ENCODE peak calls at places on chromosomes 11 and 22, in ten cellular contexts. G is epithelial cell of proximal tubule, D is AG04449, M is transverse colon, I is dorsolateral prefrontal cortex, T is choroid plexus epithelial cell, C is heart left ventricle, W is MM.1S, L is pancreas, J is fibroblast of mammary gland. B is an unnamed sample.
A peak's percentile ranks its signal among the peaks of the same experiment; 100 is the strongest.

GRCh38 chr11:82855616-82856015 is 44.6 kb downstream of the PRCP start:
- DNase-seq in I (no peak), M (no peak), J (no peak), C (no peak), T (no peak), D (no peak), W (no peak), L (no peak), G (no peak), B (no peak)

GRCh38 chr22:19492504-19493174 is 12.9 kb downstream of the CDC45 start:
- DNase-seq in M (no peak), W (no peak), C (no peak), T (no peak), I (no peak), J (no peak), D (no peak), L (no peak), G (no peak), B (no peak)

GRCh38 chr11:58392741-58393140 is 13.9 kb downstream of the OR5B3 start:
- DNase-seq in J (no peak), W (no peak), C (no peak), G (no peak), I (no peak), D (no peak), T (no peak), M (no peak), L (no peak), B (no peak)

GRCh38 chr11:74839445-74839844 is 90.8 kb downstream of the RNF169 start:
- DNase-seq in T (no peak), W (no peak), I (no peak), J (no peak), D (no peak), C (no peak), L (no peak), M (no peak), G (no peak), B (no peak)

GRCh38 chr11:44110231-44110679 is 14.8 kb downstream of the EXT2 start:
- DNase-seq in T (peak; percentile 72), I (peak; percentile 52), D (no peak), J (peak; percentile 55), G (no peak), W (peak; percentile 44), L (peak; percentile 9), C (peak; percentile 46), M (peak; percentile 53), B (peak; percentile 60)

GRCh38 chr22:50144005-50144614 is 26.4 kb upstream of the PANX2 start:
- DNase-seq in D (no peak), W (no peak), G (no peak), J (no peak), T (no peak), L (no peak), I (no peak), C (no peak), M (no peak), B (no peak)

GRCh38 chr11:97743205-97743742 is 1277.5 kb upstream of the CNTN5 start:
- DNase-seq in C (no peak), G (peak; percentile 53), J (peak; percentile 30), W (no peak), M (no peak), L (no peak), T (peak; percentile 79), D (no peak), I (no peak), B (peak; percentile 16)

GRCh38 chr11:60810151-60810550 is 25.0 kb downstream of the MS4A10 start:
- DNase-seq in T (no peak), L (no peak), C (no peak), G (no peak), W (no peak), M (no peak), J (no peak), D (no peak), I (no peak), B (no peak)

GRCh38 chr11:62104001-62104400 is 19.8 kb upstream of the INCENP start:
- DNase-seq in I (no peak), T (no peak), G (no peak), L (no peak), C (no peak), M (no peak), W (no peak), J (no peak), D (no peak), B (no peak)

GRCh38 chr11:62104816-62105610 is 18.8 kb upstream of the INCENP start:
- DNase-seq in W (no peak), C (no peak), D (no peak), G (peak; percentile 45), I (no peak), T (peak; percentile 71), L (no peak), M (no peak), J (peak; percentile 86), B (no peak)

GRCh38 chr11:62103141-62103540 is 20.7 kb upstream of the INCENP start:
- DNase-seq in C (no peak), I (no peak), G (no peak), J (no peak), L (no peak), D (no peak), T (no peak), W (no peak), M (no peak), B (no peak)

GRCh38 chr11:62108017-62108750 is 15.6 kb upstream of the INCENP start:
- DNase-seq in G (peak; percentile 41), C (no peak), L (peak; percentile 29), W (peak; percentile 65), T (peak; percentile 86), I (no peak), M (no peak), J (peak; percentile 75), D (no peak), B (peak; percentile 77)

DNA sequence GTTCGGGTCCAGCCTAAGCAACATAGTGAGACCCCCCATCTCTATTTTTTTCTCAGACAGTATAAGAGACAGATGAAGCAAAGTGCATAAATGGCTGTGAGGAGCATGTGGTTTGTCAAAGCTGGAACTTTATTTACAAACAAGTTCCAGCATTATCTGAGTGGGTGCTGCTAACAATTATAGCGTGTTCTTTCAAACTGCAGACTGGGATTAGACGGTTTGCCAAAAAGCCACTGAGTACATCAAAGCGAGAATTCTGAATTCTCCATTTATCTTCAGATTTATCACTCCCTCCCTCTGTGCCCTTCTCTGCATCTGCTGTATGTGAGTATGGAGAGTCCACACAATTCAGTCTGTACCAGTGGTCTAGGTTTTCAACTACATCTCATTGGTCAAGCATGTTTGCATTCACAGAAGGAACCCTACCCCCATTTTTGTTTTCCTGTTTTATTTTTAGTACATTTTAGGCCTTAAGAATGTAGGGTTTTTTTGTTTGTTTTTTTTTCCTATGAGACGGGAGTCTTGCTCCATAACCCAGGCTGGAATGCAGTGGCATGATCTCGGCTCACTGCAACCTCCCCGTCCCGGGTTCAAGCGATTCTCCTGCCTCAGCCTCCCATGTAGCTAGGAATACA is 18.1 kb upstream of the INCENP start:
- DNase-seq in W (no peak), C (no peak), M (no peak), T (peak; percentile 74), I (no peak), D (no peak), L (no peak), J (no peak), G (no peak), B (no peak)
- H3K4me3 ChIP-seq in W (no peak overlapping the region), C (peak overlapping the region; percentile 24), M (peak overlapping the region; percentile 18), T (peak overlapping the region; percentile 32), I (peak overlapping the region; percentile 11), D (no peak overlapping the region), L (no peak overlapping the region), J (no peak overlapping the region), G (no peak overlapping the region), B (no peak overlapping the region)

GRCh38 chr11:94740975-94741707 is 27.0 kb upstream of the AMOTL1 start:
- DNase-seq in J (peak; percentile 63), D (no peak), M (no peak), L (peak; percentile 28), G (no peak), I (no peak), T (peak; percentile 76), W (peak; percentile 31), C (no peak), B (peak; percentile 56)
- TF ChIP-seq CTCF in J (peak; percentile 59), D (peak; percentile 56), M (peak; percentile 41), L (no peak), G (peak; percentile 62), I (peak; percentile 46), T (peak; percentile 69), W (peak; percentile 46), C (peak; percentile 52), B (peak; percentile 52)

GRCh38 chr11:2138075-2138435 is 1.1 kb downstream of the IGF2 start:
- DNase-seq in J (no peak), L (no peak), M (no peak), W (no peak), D (no peak), C (peak; percentile 60), T (no peak), I (no peak), G (no peak), B (no peak)

GRCh38 chr11:2140411-2141400 is 1.5 kb upstream of the IGF2 start:
- DNase-seq in M (no peak), G (no peak), D (no peak), L (no peak), T (no peak), W (no peak), C (peak; percentile 62), J (no peak), I (no peak), B (no peak)

GRCh38 chr11:2138436-2139117 is 612 bp downstream of the IGF2 start:
- DNase-seq in W (no peak), J (no peak), T (no peak), L (no peak), C (peak; percentile 67), G (no peak), I (no peak), D (no peak), M (no peak), B (no peak)

GRCh38 chr11:2139691-2140337 is 625 bp upstream of the IGF2 start:
- DNase-seq in J (no peak), W (no peak), G (no peak), M (no peak), C (peak; percentile 60), D (no peak), L (no peak), I (no peak), T (no peak), B (no peak)

DNA sequence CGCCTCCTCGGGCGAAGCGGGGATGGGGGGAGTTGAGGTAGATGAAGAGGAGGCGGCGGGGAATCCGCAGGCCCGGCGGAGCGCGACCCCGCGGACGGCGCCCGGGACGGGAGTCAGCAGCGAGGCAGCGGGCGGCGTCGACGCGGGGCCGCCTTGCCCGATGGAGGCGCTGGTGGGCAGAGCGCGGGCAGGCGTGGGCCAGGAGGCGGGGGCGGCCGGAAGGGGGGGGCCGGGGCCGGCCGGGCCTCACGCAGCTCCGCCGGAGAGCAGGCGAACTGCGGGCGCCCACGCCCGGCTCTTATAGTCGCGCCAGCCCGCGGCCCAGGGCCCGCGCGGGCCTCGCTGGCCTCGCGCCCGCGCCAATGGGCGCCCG is at the start of gene IGF2:
- DNase-seq in L (no peak), D (no peak), T (no peak), W (no peak), I (no peak), C (peak; percentile 67), M (no peak), G (no peak), J (no peak), B (no peak)
- H3K4me3 ChIP-seq in L (no peak within 1 kb of the TSS), D (peak within 1 kb of the TSS; percentile 12), T (peak within 1 kb of the TSS; percentile 55), W (no peak within 1 kb of the TSS), I (peak within 1 kb of the TSS; percentile 34), C (peak within 1 kb of the TSS; percentile 49), M (peak within 1 kb of the TSS; percentile 16), G (no peak within 1 kb of the TSS), J (no peak within 1 kb of the TSS), B (no peak within 1 kb of the TSS)

DNA sequence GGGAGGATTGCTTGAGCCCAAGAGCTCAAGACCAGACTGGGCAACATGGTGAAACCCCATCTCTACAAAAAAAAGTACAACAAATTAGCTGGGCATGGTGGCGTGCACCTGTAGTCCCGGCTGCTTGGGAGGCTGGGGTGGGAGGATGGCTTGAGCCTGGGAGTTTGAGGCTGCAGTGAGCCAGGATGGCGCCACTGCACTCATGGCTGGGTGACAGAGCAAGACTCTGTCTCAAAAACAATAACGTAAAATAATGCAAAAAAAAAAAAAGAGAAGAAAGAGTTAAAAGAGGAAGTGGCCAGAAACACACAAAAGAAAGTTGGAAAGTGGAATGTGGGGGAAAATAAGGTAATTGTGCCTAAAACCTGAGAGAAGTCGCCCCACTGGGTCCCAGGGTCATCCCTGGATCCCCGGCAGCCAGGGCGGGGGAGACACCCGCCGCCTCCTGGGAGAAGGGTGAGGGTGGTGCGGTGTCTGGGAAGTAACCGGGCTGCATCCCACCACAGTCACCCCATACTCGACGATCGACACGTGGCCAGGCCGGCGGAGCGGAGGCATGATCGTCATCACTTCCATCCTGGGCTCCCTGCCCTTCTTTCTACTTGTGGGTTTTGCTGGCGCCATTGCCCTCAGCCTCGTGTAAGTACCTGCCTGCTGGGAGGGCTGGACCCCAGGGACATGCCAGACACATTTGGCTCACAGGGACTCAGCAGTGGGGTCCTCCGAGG is 8.1 kb downstream of the UPK3A start:
- DNase-seq in L (no peak), W (no peak), J (peak; percentile 24), G (no peak), T (no peak), D (no peak), C (no peak), I (no peak), M (no peak), B (peak; percentile 66)
- TF ChIP-seq CTCF in L (no peak), W (no peak), J (no peak), G (no peak), T (no peak), D (no peak), C (no peak), I (no peak), M (no peak), B (peak; percentile 5)

B was measured in NB4.